ENCODE peak calls at places on chromosome 4, in five cellular contexts. M is cardiac fibroblast, G is mesothelial cell of epicardium, A is astrocyte, D is foreskin fibroblast. U is an unnamed sample.

GRCh38 chr4:7759221-7759620 is 180.4 kb downstream of the AFAP1 start:
- DNase-seq in M (no peak), G (no peak), A (no peak), D (no peak), U (no peak)

GRCh38 chr4:110622841-110623709 is at the start of gene PITX2:
- DNase-seq in M (peak), G (peak), A (peak), D (peak), U (no peak)

GRCh38 chr4:139085141-139085540 is 69.6 kb downstream of the NOCT start:
- DNase-seq in M (peak), G (no peak), A (peak), D (peak), U (no peak)

GRCh38 chr4:156976147-156976546 is 4.5 kb upstream of the PDGFC start:
- DNase-seq in M (peak), G (no peak), A (peak), D (peak), U (no peak)

GRCh38 chr4:56048621-56049427 is 100.1 kb downstream of the CEP135 start:
- DNase-seq in M (peak), G (peak), A (peak), D (peak), U (peak)

GRCh38 chr4:149793459-149793858 is 22.2 kb downstream of the IQCM start:
- DNase-seq in M (peak), G (no peak), A (peak), D (no peak), U (no peak)

GRCh38 chr4:107349266-107349665 is 313.2 kb upstream of the DKK2 start:
- DNase-seq in M (no peak), G (no peak), A (peak), D (peak), U (no peak)

GRCh38 chr4:152176627-152177214 is 359.2 kb downstream of the FBXW7 start:
- DNase-seq in M (no peak), G (no peak), A (no peak), D (no peak), U (no peak)

GRCh38 chr4:56464581-56464980 is 2.8 kb upstream of the SRP72 start:
- DNase-seq in M (no peak), G (no peak), A (no peak), D (no peak), U (no peak)

GRCh38 chr4:18398661-18399060 is 377.1 kb upstream of the LCORL start:
- DNase-seq in M (no peak), G (no peak), A (no peak), D (no peak), U (no peak)

GRCh38 chr4:142817442-142817841 is 28.7 kb downstream of the INPP4B start:
- DNase-seq in M (peak), G (no peak), A (peak), D (peak), U (no peak)

GRCh38 chr4:57342406-57342805 is 232.2 kb upstream of the IGFBP7 start:
- DNase-seq in M (peak), G (no peak), A (peak), D (no peak), U (no peak)

GRCh38 chr4:95209942-95210341 is 338.8 kb downstream of the UNC5C start:
- DNase-seq in M (no peak), G (no peak), A (no peak), D (no peak), U (no peak)

DNA sequence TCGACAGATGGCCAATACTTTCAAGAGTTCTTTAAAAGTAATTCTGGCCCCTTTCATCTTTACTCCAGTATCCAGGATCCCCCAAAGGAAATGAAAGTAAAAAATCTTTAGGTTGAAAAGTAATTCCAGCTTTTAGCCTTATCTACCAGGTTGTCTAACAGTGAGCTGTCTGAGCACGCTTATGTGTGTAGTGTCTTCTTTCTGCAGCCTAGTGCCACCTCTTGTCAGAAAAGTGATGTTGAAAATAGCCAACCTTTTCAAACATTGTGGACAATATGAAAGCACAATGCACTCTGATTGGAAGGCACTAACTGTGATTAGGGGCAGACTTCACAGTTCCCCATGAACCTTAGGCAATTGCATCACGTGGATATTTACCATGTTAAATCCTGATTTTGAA is 92.1 kb downstream of the RELL1 start:
- DNase-seq in M (no peak), G (no peak), A (no peak), D (no peak), U (no peak)
- TF ChIP-seq CTCF in M (no peak), G (no peak), A (no peak), D (no peak), U (no peak)

GRCh38 chr4:122827258-122827887 is 742 bp downstream of the FGF2 start:
- DNase-seq in M (peak), G (peak), A (no peak), D (peak), U (peak)
- TF ChIP-seq CTCF in M (peak), G (no peak), A (no peak), D (no peak), U (no peak)

DNA sequence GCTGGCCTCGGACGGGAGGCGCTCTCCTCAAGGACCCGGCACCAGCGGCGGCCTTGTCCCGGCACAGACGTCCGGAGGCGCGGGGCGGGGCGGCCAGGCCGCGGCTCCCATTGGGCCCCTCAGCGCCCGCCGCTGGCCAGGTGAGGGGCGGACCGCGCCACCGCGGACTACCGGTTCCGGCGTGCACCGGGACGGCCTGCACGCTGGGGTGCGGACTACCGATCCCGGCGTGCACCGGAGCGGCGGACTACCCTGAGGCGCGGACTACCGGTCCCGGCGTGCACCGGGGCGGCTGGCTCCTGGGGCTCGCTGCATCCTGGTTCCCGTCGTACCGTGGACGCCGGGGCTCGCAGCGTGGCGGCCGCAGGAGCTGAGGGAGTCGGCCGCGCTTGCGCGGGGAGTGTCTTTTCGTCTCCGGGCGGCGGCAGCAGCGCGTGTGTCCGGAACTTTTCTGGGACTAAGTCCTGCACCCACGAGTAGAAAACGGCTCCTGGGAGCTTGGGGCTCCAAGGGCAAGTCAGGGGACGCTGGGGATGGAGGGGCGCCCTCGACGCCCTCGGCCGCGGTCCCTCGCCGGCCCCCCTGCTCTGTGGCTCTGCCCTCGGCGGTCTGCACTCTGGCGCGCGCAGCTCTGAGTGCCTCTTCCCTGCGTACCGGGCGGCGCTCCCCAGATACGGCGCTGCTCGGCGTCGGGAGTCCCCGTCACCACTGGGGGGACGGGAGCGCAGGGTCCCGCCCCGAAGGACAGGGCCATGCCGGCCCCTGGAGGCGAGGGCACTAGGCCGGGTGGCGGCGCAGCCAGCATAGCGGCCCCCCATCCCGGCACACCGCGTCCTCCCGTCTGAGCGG is at the start of gene LETM1:
- DNase-seq in M (peak), G (peak), A (peak), D (peak), U (peak)
- TF ChIP-seq CTCF in M (no peak), G (no peak), A (no peak), D (no peak), U (no peak)

DNA sequence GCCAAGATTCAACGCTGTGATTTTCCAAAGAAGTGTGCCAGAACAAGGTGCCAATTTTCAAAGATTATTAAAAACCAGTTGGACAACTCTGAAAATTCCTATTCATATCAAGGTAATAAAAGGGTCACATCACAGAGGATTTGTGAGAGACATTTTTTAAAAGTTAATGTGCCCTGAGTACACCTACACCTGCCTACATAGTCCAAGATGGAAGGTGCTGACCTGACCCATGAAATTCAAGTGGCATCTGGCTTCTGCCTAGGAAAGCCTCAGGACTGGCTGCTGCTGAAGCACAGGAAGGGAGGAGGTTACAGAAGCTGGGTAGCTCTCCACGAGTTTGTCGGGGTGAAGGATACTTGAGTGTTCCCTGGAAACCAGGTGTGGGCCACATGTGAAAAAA is 11.4 kb upstream of the ARSJ start:
- DNase-seq in M (no peak), G (no peak), A (no peak), D (no peak), U (no peak)
- TF ChIP-seq CTCF in M (no peak), G (no peak), A (no peak), D (no peak), U (no peak)

GRCh38 chr4:113294910-113295309 is 245.5 kb downstream of the ANK2 start:
- DNase-seq in M (no peak), G (no peak), A (no peak), D (no peak), U (no peak)
- TF ChIP-seq CTCF in M (no peak), G (no peak), A (no peak), D (no peak), U (no peak)

GRCh38 chr4:83232087-83232486 is 52.5 kb downstream of the COQ2 start:
- DNase-seq in M (no peak), G (no peak), A (no peak), D (no peak), U (no peak)
- TF ChIP-seq CTCF in M (no peak), G (no peak), A (no peak), D (no peak), U (no peak)

GRCh38 chr4:189802884-189803283 is 137.8 kb upstream of the FRG1 start:
- DNase-seq in M (no peak), G (no peak), A (no peak), D (no peak), U (no peak)

GRCh38 chr4:189806506-189806905 is 134.2 kb upstream of the FRG1 start:
- DNase-seq in M (no peak), G (no peak), A (no peak), D (no peak), U (no peak)

GRCh38 chr4:189804884-189805283 is 135.8 kb upstream of the FRG1 start:
- DNase-seq in M (no peak), G (no peak), A (no peak), D (no peak), U (no peak)

DNA sequence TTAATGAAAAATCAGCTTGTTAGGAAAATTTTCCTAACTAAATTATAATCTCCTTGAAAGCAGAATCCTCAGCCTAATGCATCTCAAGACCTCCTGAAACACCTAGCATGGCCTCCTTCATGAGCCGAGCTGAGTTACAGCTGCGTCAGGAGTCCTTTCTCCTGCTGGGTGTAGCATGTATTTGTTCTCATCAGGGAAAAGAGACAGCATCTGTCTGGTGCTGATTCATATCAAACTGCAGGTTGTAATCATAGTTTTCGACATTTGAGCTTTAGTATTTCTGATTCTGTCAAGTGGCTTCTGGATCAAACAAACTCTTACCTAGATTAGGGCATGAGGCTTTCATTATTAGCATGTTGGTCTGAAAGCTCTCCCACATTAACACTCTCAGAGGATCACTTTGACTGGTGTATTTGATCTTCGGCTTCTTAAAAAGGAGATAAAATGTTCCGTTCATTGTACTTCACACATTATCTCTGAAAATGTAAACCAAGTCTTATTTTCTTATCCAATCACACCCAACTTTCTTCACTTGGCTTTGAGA is 140.1 kb upstream of the FRG1 start:
- DNase-seq in M (no peak), G (no peak), A (no peak), D (no peak), U (no peak)
- TF ChIP-seq CTCF in M (no peak), G (no peak), A (no peak), D (no peak), U (no peak)